ENCODE peak calls at places on chromosomes 2 and 18, in six cellular contexts. H is aorta, F is heart right ventricle, J is prostate gland, N is mesenchymal stem cell, Y is hepatocyte. B is an unnamed sample.
A peak's percentile ranks its signal among the peaks of the same experiment; 100 is the strongest.

GRCh38 chr2:215002500-215002899 is 135.9 kb downstream of the ABCA12 start:
- DNase-seq in H (no peak), F (no peak), J (no peak), N (peak; percentile 42), Y (peak; percentile 81), B (no peak)

GRCh38 chr2:138182276-138182675 is 218.0 kb downstream of the HNMT start:
- DNase-seq in H (no peak), F (no peak), J (no peak), N (no peak), Y (no peak), B (no peak)

GRCh38 chr2:8289111-8289510 is 392.7 kb upstream of the ID2 start:
- DNase-seq in H (no peak), F (no peak), J (no peak), N (no peak), Y (no peak), B (no peak)

GRCh38 chr2:41922177-41922576 is 125.6 kb upstream of the PKDCC start:
- DNase-seq in H (no peak), F (no peak), J (no peak), N (peak; percentile 49), Y (no peak), B (no peak)

GRCh38 chr2:172102858-172103359 is at the start of gene DLX2:
- DNase-seq in H (peak; percentile 89), F (peak; percentile 73), J (peak; percentile 63), N (peak; percentile 87), Y (peak; percentile 95), B (peak; percentile 73)

GRCh38 chr2:128308284-128308731 is 10.4 kb downstream of the HS6ST1 start:
- DNase-seq in H (peak; percentile 79), F (peak; percentile 33), J (no peak), N (no peak), Y (no peak), B (peak; percentile 52)

GRCh38 chr2:161031516-161031915 is 128.7 kb upstream of the TANK start:
- DNase-seq in H (no peak), F (no peak), J (no peak), N (no peak), Y (no peak), B (no peak)

GRCh38 chr2:88016086-88016947 is at the start of gene RNU2-63P:
- DNase-seq in H (peak; percentile 81), F (peak; percentile 66), J (peak; percentile 64), N (peak; percentile 98), Y (peak; percentile 89), B (peak; percentile 67)

GRCh38 chr18:62521588-62521987 is 1.2 kb upstream of the ZCCHC2 start:
- DNase-seq in H (no peak), F (no peak), J (no peak), N (peak; percentile 49), Y (no peak), B (no peak)

GRCh38 chr18:62516242-62516641 is 6.6 kb upstream of the ZCCHC2 start:
- DNase-seq in H (no peak), F (no peak), J (no peak), N (no peak), Y (no peak), B (no peak)

GRCh38 chr18:62521082-62521481 is 1.7 kb upstream of the ZCCHC2 start:
- DNase-seq in H (no peak), F (no peak), J (no peak), N (no peak), Y (no peak), B (no peak)

GRCh38 chr18:62519684-62520083 is 3.1 kb upstream of the ZCCHC2 start:
- DNase-seq in H (no peak), F (no peak), J (no peak), N (no peak), Y (no peak), B (no peak)

GRCh38 chr18:62518460-62519375 is 4.1 kb upstream of the ZCCHC2 start:
- DNase-seq in H (no peak), F (no peak), J (no peak), N (no peak), Y (no peak), B (no peak)
- H3K4me1 ChIP-seq in H (no peaks in the 10 kb centered on the region), F (peaks cover 8% of the 10 kb centered on the region), J (no peaks in the 10 kb centered on the region), N (no peaks in the 10 kb centered on the region), Y (peaks cover 6% of the 10 kb centered on the region), B (peaks cover 22% of the 10 kb centered on the region)

DNA sequence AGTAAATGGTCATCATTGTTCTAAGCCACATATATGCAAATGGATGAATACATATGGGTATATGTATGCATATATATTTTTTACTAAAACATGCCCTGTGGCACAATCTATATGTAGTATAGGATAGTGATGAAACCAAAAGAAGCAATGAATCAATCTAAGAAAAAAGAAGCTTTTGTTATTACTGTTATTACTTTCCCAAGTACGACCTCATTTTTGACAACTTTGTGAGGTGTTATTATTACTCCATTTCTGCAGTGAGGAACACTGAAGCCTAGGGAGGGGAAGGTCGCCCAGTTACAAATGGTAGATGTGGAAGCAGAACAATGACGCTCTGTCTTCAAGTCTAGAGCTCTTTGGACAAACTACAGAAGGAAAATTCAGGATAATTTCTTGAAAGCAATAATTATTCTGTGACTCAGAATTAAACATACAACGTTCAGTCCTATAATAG is 38.3 kb downstream of the STAT4 start:
- DNase-seq in H (no peak), F (no peak), J (no peak), N (no peak), Y (no peak), B (no peak)
- H3K4me1 ChIP-seq in H (peaks cover 1% of the 10 kb centered on the region), F (no peaks in the 10 kb centered on the region), J (no peaks in the 10 kb centered on the region), N (no peaks in the 10 kb centered on the region), Y (no peaks in the 10 kb centered on the region), B (no peaks in the 10 kb centered on the region)

DNA sequence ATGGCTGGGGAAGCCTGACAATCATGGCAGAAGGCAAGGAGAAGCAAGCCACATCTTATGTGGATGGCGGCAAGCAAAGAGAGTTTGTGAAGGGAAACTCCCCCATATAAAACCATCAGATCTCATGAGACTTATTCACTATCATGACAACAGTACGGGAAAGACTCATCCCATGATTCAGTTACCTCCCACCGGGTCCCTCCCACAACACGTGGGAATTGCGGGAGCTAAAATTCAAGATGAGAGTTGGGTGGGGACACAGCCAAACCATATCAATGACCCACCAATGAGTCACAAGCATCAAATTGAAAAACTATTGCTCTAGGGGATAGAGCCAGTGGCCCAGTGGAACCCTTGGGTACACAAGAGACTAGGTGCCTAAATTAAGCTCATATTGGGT is 157.4 kb downstream of the FBXO15 start:
- DNase-seq in H (no peak), F (no peak), J (no peak), N (no peak), Y (no peak), B (no peak)
- H3K4me1 ChIP-seq in H (no peaks in the 10 kb centered on the region), F (no peaks in the 10 kb centered on the region), J (no peaks in the 10 kb centered on the region), N (no peaks in the 10 kb centered on the region), Y (no peaks in the 10 kb centered on the region), B (no peaks in the 10 kb centered on the region)

DNA sequence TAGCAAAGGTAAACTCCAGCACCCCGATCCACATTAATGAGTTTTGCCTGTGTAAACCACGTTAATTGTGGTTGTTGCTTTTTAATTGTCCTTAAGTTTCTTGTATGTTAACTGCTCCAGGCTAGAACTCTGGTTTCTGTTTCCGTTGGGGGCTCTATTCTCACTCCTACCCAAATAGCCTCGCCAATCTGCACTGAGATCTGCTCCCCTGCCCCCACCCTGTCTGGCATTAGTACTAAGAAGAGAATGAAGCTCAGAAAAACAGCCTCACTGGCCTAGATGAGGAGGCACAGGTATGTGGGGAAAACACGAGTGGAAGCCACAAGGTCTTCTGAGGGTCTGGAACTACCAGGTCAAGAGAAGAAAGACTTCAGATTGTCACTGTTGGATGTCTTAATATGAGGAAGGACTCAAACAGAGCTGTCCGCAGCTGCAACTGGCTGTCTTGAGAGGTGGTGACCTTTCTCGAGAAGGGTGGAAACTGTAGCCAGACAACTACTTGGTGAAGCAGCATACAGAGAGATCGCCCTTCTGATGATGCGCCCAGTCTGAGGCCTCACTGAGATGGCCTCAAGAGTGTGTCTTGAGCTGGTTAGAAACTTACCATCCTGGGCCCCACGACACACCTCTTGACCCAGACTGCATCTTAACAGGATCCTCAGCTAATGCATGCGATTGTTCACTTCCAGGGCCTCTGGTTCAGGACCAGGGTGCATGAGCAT is 73.1 kb downstream of the TGOLN2 start:
- DNase-seq in H (no peak), F (no peak), J (no peak), N (peak; percentile 51), Y (no peak), B (no peak)
- H3K4me1 ChIP-seq in H (peaks cover 3% of the 10 kb centered on the region), F (peaks cover 82% of the 10 kb centered on the region), J (peaks cover 15% of the 10 kb centered on the region), N (peaks cover 39% of the 10 kb centered on the region), Y (peaks cover 67% of the 10 kb centered on the region), B (peaks cover 77% of the 10 kb centered on the region)

GRCh38 chr2:9555338-9556120 is at the start of gene ADAM17:
- DNase-seq in H (peak; percentile 98), F (peak; percentile 97), J (peak; percentile 96), N (peak; percentile 97), Y (peak; percentile 98), B (peak; percentile 97)
- H3K4me1 ChIP-seq in H (no peaks in the 10 kb centered on the region), F (peaks cover 52% of the 10 kb centered on the region), J (no peaks in the 10 kb centered on the region), N (peaks cover 5% of the 10 kb centered on the region), Y (peaks cover 11% of the 10 kb centered on the region), B (peaks cover 73% of the 10 kb centered on the region)

GRCh38 chr18:10417191-10417590 is 37.2 kb upstream of the APCDD1 start:
- DNase-seq in H (no peak), F (no peak), J (peak; percentile 32), N (no peak), Y (no peak), B (no peak)
- H3K4me1 ChIP-seq in H (no peaks in the 10 kb centered on the region), F (peaks cover under 1% of the 10 kb centered on the region), J (no peaks in the 10 kb centered on the region), N (no peaks in the 10 kb centered on the region), Y (no peaks in the 10 kb centered on the region), B (no peaks in the 10 kb centered on the region)

GRCh38 chr18:49813321-49814146 is at the start of gene ACAA2:
- DNase-seq in H (peak; percentile 91), F (peak; percentile 92), J (peak; percentile 81), N (peak; percentile 83), Y (peak; percentile 92), B (peak; percentile 90)

GRCh38 chr18:49815927-49816326 is 2.6 kb upstream of the ACAA2 start:
- DNase-seq in H (no peak), F (no peak), J (no peak), N (no peak), Y (no peak), B (no peak)

GRCh38 chr18:49813071-49813320 is 337 bp downstream of the ACAA2 start:
- DNase-seq in H (no peak), F (peak; percentile 45), J (no peak), N (peak; percentile 55), Y (peak; percentile 60), B (peak; percentile 33)

GRCh38 chr18:49812321-49813070 is 837 bp downstream of the ACAA2 start:
- DNase-seq in H (no peak), F (no peak), J (no peak), N (peak; percentile 57), Y (no peak), B (no peak)

GRCh38 chr18:49814147-49814499 is 790 bp upstream of the ACAA2 start:
- DNase-seq in H (no peak), F (no peak), J (peak; percentile 34), N (peak; percentile 66), Y (peak; percentile 81), B (peak; percentile 55)
- H3K4me1 ChIP-seq in H (peaks cover 3% of the 10 kb centered on the region), F (peaks cover 14% of the 10 kb centered on the region), J (peaks cover 2% of the 10 kb centered on the region), N (peaks cover 2% of the 10 kb centered on the region), Y (peaks cover 17% of the 10 kb centered on the region), B (peaks cover 41% of the 10 kb centered on the region)

GRCh38 chr18:23701544-23702064 is 12.4 kb downstream of the LAMA3 start:
- DNase-seq in H (no peak), F (no peak), J (no peak), N (no peak), Y (no peak), B (no peak)
- H3K4me1 ChIP-seq in H (no peaks in the 10 kb centered on the region), F (no peaks in the 10 kb centered on the region), J (no peaks in the 10 kb centered on the region), N (peaks cover 1% of the 10 kb centered on the region), Y (no peaks in the 10 kb centered on the region), B (no peaks in the 10 kb centered on the region)